ENCODE peak calls at places on chromosomes 16 and 17, in four cellular contexts. Q, S, R and B are unnamed samples.
A peak's percentile ranks its signal among the peaks of the same experiment; 100 is the strongest.

GRCh38 chr16:84055366-84055765 is 12.8 kb upstream of the SLC38A8 start:
- DNase-seq in Q (no peak), S (no peak), R (no peak), B (no peak)

GRCh38 chr17:15469260-15469659 is 1.8 kb upstream of the CDRT4 start:
- DNase-seq in Q (no peak), S (no peak), R (no peak), B (no peak)

GRCh38 chr16:54734156-54734555 is 196.5 kb upstream of the IRX5 start:
- DNase-seq in Q (no peak), S (no peak), R (no peak), B (no peak)

GRCh38 chr17:27947005-27947406 is 53.8 kb upstream of the LYRM9 start:
- DNase-seq in Q (no peak), S (no peak), R (no peak), B (no peak)

GRCh38 chr16:4309833-4310266 is 6.0 kb upstream of the GLIS2 start:
- DNase-seq in Q (peak; percentile 40), S (peak; percentile 31), R (peak; percentile 83), B (peak; percentile 81)

GRCh38 chr17:52201764-52202571 is 43.5 kb upstream of the CA10 start:
- DNase-seq in Q (no peak), S (no peak), R (no peak), B (no peak)

GRCh38 chr17:82091264-82092066 is 6.6 kb downstream of the FASN start:
- DNase-seq in Q (no peak), S (no peak), R (no peak), B (no peak)

GRCh38 chr17:77840156-77840555 is 118.3 kb upstream of the TNRC6C start:
- DNase-seq in Q (no peak), S (no peak), R (no peak), B (no peak)

GRCh38 chr16:84371553-84371865 is 3.2 kb downstream of the ATP2C2 start:
- DNase-seq in Q (no peak), S (no peak), R (no peak), B (no peak)

GRCh38 chr17:36534117-36534880 is at the start of gene MYO19:
- DNase-seq in Q (peak; percentile 38), S (no peak), R (peak; percentile 66), B (peak; percentile 55)

GRCh38 chr16:4489030-4489429 is 12.8 kb downstream of the HMOX2 start:
- DNase-seq in Q (no peak), S (no peak), R (no peak), B (no peak)

GRCh38 chr16:49490321-49490705 is 116.7 kb downstream of the C16orf78 start:
- DNase-seq in Q (no peak), S (no peak), R (no peak), B (no peak)

GRCh38 chr16:27460213-27460612 is 58.2 kb downstream of the IL21R start:
- DNase-seq in Q (no peak), S (no peak), R (no peak), B (no peak)

GRCh38 chr17:77096570-77097214 is 44.1 kb upstream of the SEC14L1 start:
- DNase-seq in Q (no peak), S (no peak), R (peak; percentile 72), B (no peak)

GRCh38 chr16:12158428-12158827 is 181.9 kb downstream of the SNX29 start:
- DNase-seq in Q (no peak), S (no peak), R (no peak), B (no peak)

GRCh38 chr17:5583426-5584382 is 605 bp downstream of the NLRP1 start:
- DNase-seq in Q (no peak), S (no peak), R (no peak), B (no peak)

GRCh38 chr17:5580974-5581373 is 3.3 kb downstream of the NLRP1 start:
- DNase-seq in Q (no peak), S (no peak), R (no peak), B (no peak)

GRCh38 chr17:5582177-5582885 is 2.0 kb downstream of the NLRP1 start:
- DNase-seq in Q (no peak), S (no peak), R (no peak), B (no peak)

GRCh38 chr17:5580367-5580766 is 3.9 kb downstream of the NLRP1 start:
- DNase-seq in Q (no peak), S (no peak), R (no peak), B (no peak)

DNA sequence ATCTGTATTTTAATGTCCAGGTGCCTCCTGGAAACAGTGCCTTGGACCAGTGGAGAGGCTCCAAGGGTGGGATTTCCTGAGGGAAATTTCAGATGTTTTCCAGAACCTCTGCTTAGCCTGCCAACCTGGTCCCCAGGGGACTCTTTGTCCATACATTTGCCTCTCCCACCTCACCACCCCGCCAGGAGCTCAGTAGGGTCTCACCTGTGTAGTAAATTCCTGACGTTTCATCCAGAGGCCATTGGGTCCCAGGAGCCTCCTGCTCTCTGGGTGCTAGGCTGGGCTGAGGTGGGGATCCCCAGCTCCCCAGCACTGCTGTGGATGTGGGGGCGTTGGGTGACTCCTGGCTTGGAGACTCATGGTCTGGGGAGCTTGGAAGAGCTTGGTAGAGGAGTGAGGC is 2.7 kb downstream of the NLRP1 start:
- DNase-seq in Q (no peak), S (no peak), R (no peak), B (no peak)
- H3K4me1 ChIP-seq in Q (peaks cover 59% of the 10 kb centered on the region), S (peaks cover 51% of the 10 kb centered on the region), R (peaks cover 26% of the 10 kb centered on the region), B (peaks cover 2% of the 10 kb centered on the region)

GRCh38 chr16:72850021-72850420 is 197.9 kb downstream of the ZFHX3 start:
- DNase-seq in Q (no peak), S (no peak), R (no peak), B (no peak)
- H3K27ac ChIP-seq in Q (no peak overlapping the region), S (no peak overlapping the region), R (no peak overlapping the region), B (no peak overlapping the region)

GRCh38 chr17:65172511-65173136 is 35.5 kb downstream of the RGS9 start:
- DNase-seq in Q (no peak), S (no peak), R (no peak), B (no peak)
- H3K4me1 ChIP-seq in Q (peaks cover 45% of the 10 kb centered on the region), S (peaks cover 18% of the 10 kb centered on the region), R (peaks cover 61% of the 10 kb centered on the region), B (no peaks in the 10 kb centered on the region)

GRCh38 chr17:60355663-60356594 is 36.0 kb downstream of the USP32 start:
- DNase-seq in Q (no peak), S (no peak), R (no peak), B (no peak)
- H3K27ac ChIP-seq in Q (no peak overlapping the region), S (no peak overlapping the region), R (no peak overlapping the region), B (no peak overlapping the region)

GRCh38 chr17:80259642-80260535 is 763 bp upstream of the RNF213 start:
- DNase-seq in Q (peak; percentile 83), S (peak; percentile 74), R (peak; percentile 84), B (no peak)
- H3K4me1 ChIP-seq in Q (peaks cover 26% of the 10 kb centered on the region), S (peaks cover 34% of the 10 kb centered on the region), R (peaks cover 64% of the 10 kb centered on the region), B (peaks cover 11% of the 10 kb centered on the region)